ENCODE peak calls at places on chromosomes 7 and 10, in ten cellular contexts. I, Z, H, A, S, O, F, U, W and G are unnamed samples.

GRCh38 chr10:59718246-59718645 is 8.6 kb upstream of the SLC16A9 start:
- DNase-seq in I (no peak), Z (no peak), H (no peak), A (no peak), S (no peak), O (no peak), F (no peak), U (no peak), W (no peak), G (no peak)

GRCh38 chr7:157292770-157293412 is 43.9 kb upstream of the DNAJB6 start:
- DNase-seq in I (peak; percentile 67), Z (no peak), H (no peak), A (no peak), S (no peak), O (no peak), F (no peak), U (no peak), W (no peak), G (peak; percentile 77)

GRCh38 chr10:43210556-43210955 is 56.3 kb downstream of the RASGEF1A start:
- DNase-seq in I (no peak), Z (no peak), H (no peak), A (no peak), S (no peak), O (no peak), F (no peak), U (no peak), W (no peak), G (no peak)

GRCh38 chr7:159141660-159142059 is 3.0 kb downstream of the VIPR2 start:
- DNase-seq in I (no peak), Z (no peak), H (no peak), A (no peak), S (no peak), O (peak; percentile 45), F (no peak), U (no peak), W (no peak), G (no peak)

GRCh38 chr7:122901250-122901649 is 15.0 kb upstream of the CADPS2 start:
- DNase-seq in I (no peak), Z (no peak), H (no peak), A (no peak), S (peak; percentile 49), O (no peak), F (no peak), U (no peak), W (no peak), G (no peak)

GRCh38 chr7:101594790-101595189 is 34.3 kb downstream of the MYL10 start:
- DNase-seq in I (no peak), Z (no peak), H (no peak), A (no peak), S (no peak), O (no peak), F (no peak), U (no peak), W (no peak), G (no peak)

GRCh38 chr10:130873636-130874035 is 437.9 kb downstream of the TCERG1L start:
- DNase-seq in I (no peak), Z (no peak), H (no peak), A (no peak), S (no peak), O (no peak), F (no peak), U (no peak), W (no peak), G (no peak)

GRCh38 chr10:78972160-78972946 is 96.4 kb upstream of the ZMIZ1 start:
- DNase-seq in I (peak; percentile 83), Z (peak; percentile 80), H (peak; percentile 38), A (peak; percentile 94), S (peak; percentile 98), O (peak; percentile 56), F (peak; percentile 83), U (peak; percentile 89), W (peak; percentile 31), G (peak; percentile 52)

GRCh38 chr7:124411796-124412195 is 353.8 kb downstream of the GPR37 start:
- DNase-seq in I (no peak), Z (no peak), H (no peak), A (no peak), S (peak; percentile 31), O (no peak), F (no peak), U (no peak), W (no peak), G (no peak)

GRCh38 chr10:99360935-99361334 is 31.8 kb downstream of the CNNM1 start:
- DNase-seq in I (no peak), Z (no peak), H (no peak), A (no peak), S (no peak), O (no peak), F (no peak), U (no peak), W (no peak), G (no peak)

GRCh38 chr10:67676208-67676825 is 19.7 kb downstream of the CTNNA3 start:
- DNase-seq in I (no peak), Z (no peak), H (no peak), A (no peak), S (no peak), O (no peak), F (no peak), U (no peak), W (no peak), G (no peak)

GRCh38 chr7:100583132-100584045 is 2.5 kb downstream of the LRCH4 start:
- DNase-seq in I (no peak), Z (no peak), H (no peak), A (no peak), S (peak; percentile 90), O (no peak), F (peak; percentile 67), U (peak; percentile 53), W (no peak), G (peak; percentile 68)

GRCh38 chr10:127678091-127678490 is 58.9 kb upstream of the FOXI2 start:
- DNase-seq in I (no peak), Z (no peak), H (no peak), A (peak; percentile 1), S (no peak), O (no peak), F (no peak), U (no peak), W (no peak), G (no peak)

GRCh38 chr7:2166625-2167280 is 66.0 kb downstream of the MAD1L1 start:
- DNase-seq in I (no peak), Z (no peak), H (no peak), A (no peak), S (no peak), O (no peak), F (no peak), U (no peak), W (no peak), G (no peak)

GRCh38 chr7:74023037-74023436 is 4.9 kb upstream of the ELN start:
- DNase-seq in I (peak; percentile 74), Z (peak; percentile 15), H (no peak), A (peak; percentile 90), S (peak; percentile 78), O (no peak), F (peak; percentile 63), U (peak; percentile 59), W (no peak), G (no peak)

GRCh38 chr7:30799976-30800661 is 28.9 kb downstream of the MINDY4 start:
- DNase-seq in I (no peak), Z (no peak), H (no peak), A (peak; percentile 13), S (peak; percentile 15), O (no peak), F (no peak), U (no peak), W (no peak), G (no peak)
- H3K9ac ChIP-seq in I (no peak overlapping the region), Z (no peak overlapping the region), H (no peak overlapping the region), A (no peak overlapping the region), S (peak overlapping the region; percentile 56), O (no peak overlapping the region), F (no peak overlapping the region), U (no peak overlapping the region), W (no peak overlapping the region), G (no peak overlapping the region)

GRCh38 chr10:124532106-124532641 is 70.6 kb downstream of the LHPP start:
- DNase-seq in I (peak; percentile 64), Z (peak; percentile 39), H (no peak), A (peak; percentile 28), S (no peak), O (peak; percentile 69), F (no peak), U (no peak), W (peak; percentile 79), G (no peak)
- H3K9ac ChIP-seq in I (no peak overlapping the region), Z (no peak overlapping the region), H (no peak overlapping the region), A (no peak overlapping the region), S (no peak overlapping the region), O (no peak overlapping the region), F (no peak overlapping the region), U (no peak overlapping the region), W (no peak overlapping the region), G (no peak overlapping the region)

GRCh38 chr7:19713676-19714075 is 4.8 kb upstream of the POLR1F start:
- DNase-seq in I (peak; percentile 82), Z (peak; percentile 23), H (peak; percentile 23), A (peak; percentile 55), S (peak; percentile 63), O (peak; percentile 37), F (peak; percentile 45), U (peak; percentile 39), W (peak; percentile 51), G (no peak)

GRCh38 chr7:19707240-19707639 is 1.6 kb downstream of the POLR1F start:
- DNase-seq in I (no peak), Z (peak; percentile 27), H (no peak), A (peak; percentile 29), S (peak; percentile 68), O (no peak), F (peak; percentile 15), U (peak; percentile 15), W (no peak), G (no peak)

GRCh38 chr7:19708397-19709248 is at the start of gene POLR1F:
- DNase-seq in I (peak; percentile 98), Z (peak; percentile 89), H (peak; percentile 96), A (peak; percentile 98), S (peak; percentile 96), O (peak; percentile 97), F (peak; percentile 93), U (peak; percentile 92), W (peak; percentile 91), G (peak; percentile 96)

GRCh38 chr7:19705663-19706062 is 3.2 kb downstream of the POLR1F start:
- DNase-seq in I (no peak), Z (no peak), H (no peak), A (no peak), S (no peak), O (peak; percentile 38), F (no peak), U (no peak), W (no peak), G (no peak)

DNA sequence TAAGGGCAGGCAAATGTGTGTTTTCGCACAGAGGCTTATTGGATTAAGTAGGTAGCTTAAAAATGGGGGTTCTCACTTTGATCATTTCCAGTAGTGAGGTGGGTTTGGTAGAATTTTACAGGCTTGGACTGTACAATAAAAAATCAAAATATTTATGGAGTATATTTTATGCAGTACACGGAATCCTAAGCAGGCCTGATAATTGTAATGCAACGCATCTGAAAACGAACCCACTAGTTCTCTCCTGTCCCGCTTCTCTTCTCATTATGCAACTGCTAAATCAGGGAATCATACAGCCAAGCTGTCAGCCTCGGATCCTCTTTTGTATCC is 377 bp upstream of the POLR1F start:
- DNase-seq in I (no peak), Z (no peak), H (no peak), A (no peak), S (no peak), O (no peak), F (no peak), U (no peak), W (no peak), G (no peak)
- H3K9ac ChIP-seq in I (no peak overlapping the region), Z (peak overlapping the region; percentile 53), H (no peak overlapping the region), A (peak overlapping the region; percentile 31), S (peak overlapping the region; percentile 96), O (no peak overlapping the region), F (no peak overlapping the region), U (no peak overlapping the region), W (peak overlapping the region; percentile 87), G (no peak overlapping the region)

GRCh38 chr7:22550514-22551010 is 50.6 kb upstream of the STEAP1B start:
- DNase-seq in I (no peak), Z (no peak), H (no peak), A (peak; percentile 9), S (no peak), O (no peak), F (no peak), U (no peak), W (no peak), G (no peak)
- H3K9ac ChIP-seq in I (no peak overlapping the region), Z (no peak overlapping the region), H (no peak overlapping the region), A (no peak overlapping the region), S (no peak overlapping the region), O (no peak overlapping the region), F (no peak overlapping the region), U (no peak overlapping the region), W (no peak overlapping the region), G (no peak overlapping the region)